ENCODE peak calls at places on chromosome 5, in four cellular contexts. V, O, N and D are unnamed samples.

GRCh38 chr5:55232194-55232984 is 1.0 kb downstream of the CCNO start:
- DNase-seq in N (peak; percentile 21), V (peak; percentile 39), O (no peak), D (peak; percentile 29)

GRCh38 chr5:135990518-135991240 is 35.9 kb upstream of the LECT2 start:
- DNase-seq in V (no peak), O (no peak), N (no peak), D (no peak)

GRCh38 chr5:153158608-153159007 is 331.9 kb upstream of the GRIA1 start:
- DNase-seq in N (no peak), O (no peak), V (no peak), D (no peak)

GRCh38 chr5:180470966-180471582 is 23.1 kb upstream of the CNOT6 start:
- DNase-seq in O (peak; percentile 25), N (peak; percentile 72), V (peak; percentile 87), D (peak; percentile 32)

GRCh38 chr5:154421868-154422267 is 23.9 kb upstream of the SAP30L start:
- DNase-seq in N (peak; percentile 66), O (peak; percentile 53), V (peak; percentile 58), D (peak; percentile 18)

GRCh38 chr5:112634796-112635195 is 102.9 kb upstream of the APC start:
- DNase-seq in O (no peak), N (no peak), V (no peak), D (no peak)

GRCh38 chr5:171534009-171534895 is 114.8 kb downstream of the FGF18 start:
- DNase-seq in O (no peak), N (peak; percentile 83), V (no peak), D (no peak)

GRCh38 chr5:127196042-127196441 is 94.6 kb upstream of the MEGF10 start:
- DNase-seq in N (no peak), O (no peak), V (no peak), D (no peak)

GRCh38 chr5:16656561-16657191 is 39.9 kb upstream of the RETREG1 start:
- DNase-seq in V (no peak), N (no peak), O (no peak), D (no peak)

GRCh38 chr5:21895766-21896165 is 957.4 kb downstream of the CDH12 start:
- DNase-seq in N (no peak), V (no peak), O (no peak), D (no peak)

GRCh38 chr5:124902097-124902821 is 155.8 kb upstream of the ZNF608 start:
- DNase-seq in N (peak; percentile 25), V (no peak), O (no peak), D (no peak)

GRCh38 chr5:146291421-146292074 is 47.1 kb upstream of the POU4F3 start:
- DNase-seq in V (peak; percentile 56), N (peak; percentile 72), O (peak; percentile 64), D (peak; percentile 23)

GRCh38 chr5:74765201-74765600 is 1.7 kb downstream of the GFM2 start:
- DNase-seq in V (no peak), N (peak; percentile 10), O (peak; percentile 48), D (no peak)

GRCh38 chr5:150603491-150603890 is 37.0 kb upstream of the SYNPO start:
- DNase-seq in O (no peak), V (no peak), N (no peak), D (no peak)

GRCh38 chr5:177116631-177117373 is 16.8 kb upstream of the NSD1 start:
- DNase-seq in N (peak; percentile 93), O (no peak), V (no peak), D (no peak)

GRCh38 chr5:120769291-120769872 is 305.3 kb downstream of the PRR16 start:
- DNase-seq in V (no peak), N (no peak), O (no peak), D (no peak)

GRCh38 chr5:40291338-40291737 is 388.4 kb upstream of the PTGER4 start:
- DNase-seq in N (no peak), V (no peak), O (no peak), D (no peak)

GRCh38 chr5:109739741-109740140 is 50.0 kb downstream of the MAN2A1 start:
- DNase-seq in O (no peak), N (no peak), V (no peak), D (no peak)

GRCh38 chr5:174559566-174560090 is 164.8 kb upstream of the MSX2 start:
- DNase-seq in V (no peak), N (no peak), O (no peak), D (no peak)

GRCh38 chr5:69029292-69029691 is 64.5 kb upstream of the SLC30A5 start:
- DNase-seq in O (no peak), V (no peak), N (no peak), D (no peak)

GRCh38 chr5:64682608-64683007 is 7.7 kb upstream of the SHISAL2B start:
- DNase-seq in V (no peak), N (peak; percentile 30), O (peak; percentile 22), D (peak; percentile 28)

DNA sequence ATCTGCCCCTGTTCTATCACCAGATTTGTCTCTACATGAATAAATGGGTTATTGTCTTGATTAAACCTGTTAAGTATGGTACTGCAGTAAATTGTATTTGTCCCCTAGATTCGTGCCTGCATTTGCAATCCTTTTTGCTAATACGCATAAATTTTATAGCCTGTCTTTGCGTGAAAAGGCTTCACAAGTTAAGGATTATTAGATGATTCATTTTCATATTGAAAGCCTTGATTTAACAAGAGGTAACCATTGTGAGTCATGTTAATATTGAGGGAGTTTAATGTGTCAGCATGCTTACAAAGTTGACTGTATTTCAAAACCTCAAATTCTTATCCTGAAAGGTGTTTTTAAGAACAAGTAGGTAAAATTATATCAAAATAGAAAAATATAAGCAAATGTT is 204.6 kb downstream of the PCSK1 start:
- DNase-seq in V (no peak), O (no peak), N (no peak), D (no peak)
- H3K27ac ChIP-seq in V (no peak overlapping the region), O (no peak overlapping the region), N (no peak overlapping the region), D (no peak overlapping the region)

GRCh38 chr5:166639151-166639550 is 1652.3 kb upstream of the WWC1 start:
- DNase-seq in V (no peak), N (no peak), O (no peak), D (no peak)
- TF ChIP-seq ELF1 in V (no peak), N (no peak), O (no peak), D (no peak)

GRCh38 chr5:160361624-160362023 is 8.8 kb downstream of the C1QTNF2 start:
- DNase-seq in V (no peak), N (no peak), O (no peak), D (no peak)

GRCh38 chr5:160366230-160366629 is 4.2 kb downstream of the C1QTNF2 start:
- DNase-seq in V (no peak), N (no peak), O (no peak), D (no peak)

GRCh38 chr5:160363661-160364060 is 6.8 kb downstream of the C1QTNF2 start:
- DNase-seq in N (peak; percentile 37), O (no peak), V (no peak), D (no peak)

GRCh38 chr5:160360310-160360709 is 10.1 kb downstream of the C1QTNF2 start:
- DNase-seq in V (no peak), O (no peak), N (no peak), D (no peak)

DNA sequence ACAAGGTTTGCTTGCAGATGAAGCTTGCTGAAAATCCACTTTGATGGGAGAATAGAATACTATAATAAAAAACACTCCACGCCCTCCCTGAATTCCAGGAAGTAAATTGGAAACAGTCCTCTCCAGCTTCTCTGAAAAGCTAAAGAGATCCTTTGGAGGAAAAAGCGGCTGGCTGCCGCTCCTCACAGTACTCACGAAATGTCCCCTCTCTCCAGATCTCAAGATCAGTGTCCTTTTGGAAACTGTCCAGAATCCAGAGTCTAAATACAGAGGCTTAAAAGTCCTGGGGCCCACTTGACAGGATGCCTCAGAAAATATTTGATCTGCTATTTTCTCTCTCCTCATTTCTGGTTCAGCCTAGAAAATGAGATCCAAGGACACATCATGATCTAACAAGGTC is 7.3 kb downstream of the C1QTNF2 start:
- DNase-seq in N (peak; percentile 24), V (no peak), O (no peak), D (no peak)
- H3K27ac ChIP-seq in N (no peak overlapping the region), V (peak overlapping the region; percentile 43), O (no peak overlapping the region), D (no peak overlapping the region)

DNA sequence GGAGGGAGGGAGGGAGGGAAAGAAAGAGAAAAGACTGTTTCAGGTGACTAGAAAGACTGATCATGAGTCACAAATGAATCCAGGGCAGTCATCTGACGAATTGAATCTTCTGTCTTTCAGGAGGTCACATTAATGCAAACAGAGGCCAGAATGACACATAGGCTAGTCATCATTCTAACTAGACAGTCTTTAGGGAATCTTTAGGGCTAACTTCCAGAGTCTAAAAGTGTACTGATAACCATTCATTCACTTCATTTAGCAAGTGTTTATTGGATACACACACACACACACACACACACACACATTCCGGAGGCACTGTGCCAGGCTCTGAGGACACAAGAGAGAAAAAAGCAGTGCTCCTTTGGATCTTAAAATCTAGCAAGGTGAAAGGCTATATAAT is 156.7 kb downstream of the EBF1 start:
- DNase-seq in V (no peak), O (peak; percentile 18), N (no peak), D (peak; percentile 16)
- TF ChIP-seq ELF1 in V (no peak), O (no peak), N (no peak), D (no peak)

DNA sequence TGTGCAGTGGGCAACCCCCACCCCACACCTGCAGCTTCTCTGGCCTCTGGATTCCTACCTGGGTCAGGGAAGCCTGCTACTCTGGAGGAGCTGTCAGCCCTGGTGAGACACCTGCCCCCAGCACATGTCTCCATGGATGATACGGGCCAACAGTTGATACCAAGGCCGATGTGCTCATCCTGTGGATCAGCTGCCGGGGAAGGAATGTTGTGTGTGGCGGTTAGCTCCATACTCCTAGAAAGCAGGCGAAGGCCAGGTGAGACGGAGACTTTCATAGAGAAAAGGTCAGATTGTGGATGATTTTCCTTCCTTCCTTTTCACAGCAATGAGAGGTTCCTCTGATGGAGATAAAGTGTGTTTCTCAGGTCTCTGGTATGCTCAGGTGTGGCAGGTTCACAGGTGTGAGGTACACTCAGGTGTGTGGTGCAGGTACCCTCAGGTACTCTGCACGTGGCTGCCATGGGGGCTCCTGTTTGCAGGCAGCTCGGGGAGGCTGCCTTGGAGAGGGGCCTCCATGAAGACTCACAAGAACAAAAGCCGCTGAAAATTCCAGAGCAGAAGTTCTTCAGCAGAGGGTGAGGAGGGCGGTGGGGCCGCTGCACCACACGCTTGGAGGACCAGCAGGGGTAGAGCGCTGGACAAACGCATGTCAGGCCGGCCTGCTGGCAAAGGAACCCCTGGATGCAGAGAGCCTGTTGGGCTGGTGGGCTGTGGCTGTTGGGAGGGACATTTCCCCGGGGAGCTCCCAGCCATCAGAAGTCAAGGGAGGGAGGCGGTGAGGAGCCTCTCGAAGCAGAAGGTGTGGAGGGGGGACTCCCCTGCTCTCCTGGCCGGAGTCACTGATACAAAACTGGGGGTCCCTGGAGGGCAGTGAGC is 5.1 kb upstream of the AHRR start:
- DNase-seq in O (no peak), V (no peak), N (no peak), D (no peak)
- H3K27ac ChIP-seq in O (no peak overlapping the region), V (no peak overlapping the region), N (no peak overlapping the region), D (no peak overlapping the region)